ENCODE peak calls at places on chromosomes 16 and 17, in five cellular contexts. J is lower lobe of right lung; I is AG08396; O is skeletal muscle cell; F is activated naive CD4-positive, alpha-beta T cell. N is an unnamed sample.
A peak's percentile ranks its signal among the peaks of the same experiment; 100 is the strongest.

GRCh38 chr17:35099929-35100328 is 19.7 kb downstream of the RAD51D start:
- DNase-seq in I (no peak), F (no peak), O (no peak), J (no peak), N (no peak)

GRCh38 chr17:74280093-74280513 is 6.1 kb downstream of the DNAI2 start:
- DNase-seq in F (no peak), O (no peak), I (no peak), J (peak; percentile 55), N (no peak)

GRCh38 chr17:2044263-2044894 is 2.6 kb downstream of the OVCA2 start:
- DNase-seq in I (no peak), F (no peak), O (no peak), J (no peak), N (no peak)

GRCh38 chr17:73646409-73647305 is 2.4 kb upstream of the SDK2 start:
- DNase-seq in I (no peak), O (no peak), J (no peak), F (no peak), N (no peak)

GRCh38 chr17:69800870-69801269 is 274.2 kb upstream of the KCNJ16 start:
- DNase-seq in J (no peak), I (no peak), F (no peak), O (no peak), N (no peak)

GRCh38 chr16:31325171-31325570 is 29.8 kb upstream of the ITGAX start:
- DNase-seq in J (no peak), O (no peak), I (no peak), F (no peak), N (no peak)

GRCh38 chr16:35295856-35296255 is 1836.4 kb downstream of the TP53TG3F start:
- DNase-seq in I (no peak), J (no peak), O (no peak), F (no peak), N (no peak)

GRCh38 chr16:48537909-48538745 is 71.9 kb downstream of the N4BP1 start:
- DNase-seq in O (no peak), F (no peak), I (no peak), J (peak; percentile 76), N (no peak)

GRCh38 chr16:66483689-66484452 is 56.8 kb downstream of the BEAN1 start:
- DNase-seq in F (peak; percentile 50), O (no peak), I (peak; percentile 86), J (peak; percentile 87), N (no peak)

GRCh38 chr16:73142069-73142880 is 94.3 kb upstream of the ZFHX3 start:
- DNase-seq in F (no peak), I (no peak), J (no peak), O (no peak), N (no peak)

GRCh38 chr17:63503330-63503685 is 19.9 kb upstream of the KCNH6 start:
- DNase-seq in F (no peak), I (no peak), O (no peak), J (no peak), N (no peak)

GRCh38 chr16:29806641-29807425 is 504 bp downstream of the MAZ start:
- DNase-seq in F (peak; percentile 35), O (no peak), J (peak; percentile 78), I (no peak), N (no peak)

GRCh38 chr16:68823401-68823800 is 19.9 kb upstream of the TANGO6 start:
- DNase-seq in F (no peak), I (peak; percentile 85), O (peak; percentile 39), J (no peak), N (no peak)

GRCh38 chr17:50841949-50842354 is 6.6 kb downstream of the WFIKKN2 start:
- DNase-seq in F (no peak), O (no peak), I (peak; percentile 90), J (peak; percentile 69), N (no peak)

GRCh38 chr17:77444653-77445029 is 303.9 kb downstream of the SEC14L1 start:
- DNase-seq in F (no peak), O (no peak), I (peak; percentile 63), J (no peak), N (no peak)

GRCh38 chr16:48536600-48537200 is 73.3 kb downstream of the N4BP1 start:
- DNase-seq in I (no peak), F (no peak), J (no peak), O (no peak), N (no peak)

GRCh38 chr17:33038740-33039139 is 47.1 kb downstream of the SPACA3 start:
- DNase-seq in I (peak; percentile 66), F (no peak), J (no peak), O (no peak), N (no peak)

GRCh38 chr17:17391575-17392370 is 85.0 kb upstream of the MED9 start:
- DNase-seq in F (no peak), J (no peak), I (no peak), O (no peak), N (no peak)

GRCh38 chr17:32320847-32321246 is 21.1 kb downstream of the C17orf75 start:
- DNase-seq in J (no peak), I (no peak), F (no peak), O (no peak), N (no peak)

GRCh38 chr17:5592382-5592781 is 8.1 kb upstream of the NLRP1 start:
- DNase-seq in I (peak; percentile 28), J (no peak), F (no peak), O (no peak), N (no peak)

GRCh38 chr17:74268554-74268953 is 5.5 kb upstream of the DNAI2 start:
- DNase-seq in J (no peak), I (no peak), F (no peak), O (no peak), N (no peak)

GRCh38 chr16:78324649-78325274 is 225.3 kb downstream of the WWOX start:
- DNase-seq in F (no peak), O (no peak), I (no peak), J (no peak), N (no peak)

GRCh38 chr16:73405851-73406250 is 357.9 kb upstream of the ZFHX3 start:
- DNase-seq in F (no peak), I (peak; percentile 13), J (no peak), O (no peak), N (no peak)

GRCh38 chr16:30977502-30977901 is 7.5 kb upstream of the HSD3B7 start:
- DNase-seq in I (no peak), O (no peak), F (no peak), J (no peak), N (no peak)

GRCh38 chr17:72588561-72588960 is 467.7 kb downstream of the SOX9 start:
- DNase-seq in O (no peak), J (no peak), F (no peak), I (no peak), N (no peak)

GRCh38 chr17:32264140-32264799 is 1.4 kb upstream of the RHBDL3 start:
- DNase-seq in F (no peak), I (no peak), J (peak; percentile 10), O (no peak), N (no peak)

GRCh38 chr17:4772235-4772613 is 538 bp downstream of the TM4SF5 start:
- DNase-seq in I (no peak), O (no peak), F (no peak), J (no peak), N (no peak)

GRCh38 chr16:87457724-87458423 is 35.0 kb downstream of the ZCCHC14 start:
- DNase-seq in O (peak; percentile 91), J (no peak), F (no peak), I (peak; percentile 91), N (peak; percentile 39)

N was measured in GOT3.